ENCODE peak calls at places on chromosomes 4 and X, in seven cellular contexts. D, I, E, V, P, N and U are unnamed samples. For H3K4me1, the result is how much of the 10 kb centered on the place peaks cover.

GRCh38 chrX:139739138-139739537 is 31.2 kb upstream of the MCF2 start:
- DNase-seq in D (no peak), I (no peak), E (no peak), V (no peak), P (peak), N (no peak), U (peak)

GRCh38 chrX:44344194-44344593 is 722 bp upstream of the EFHC2 start:
- DNase-seq in D (peak), I (peak), E (peak), V (peak), P (no peak), N (peak), U (peak)

GRCh38 chr4:169115897-169116254 is 105.8 kb upstream of the CBR4 start:
- DNase-seq in D (no peak), I (no peak), E (peak), V (no peak), P (peak), N (peak), U (no peak)

GRCh38 chrX:54043696-54044125 is 562 bp downstream of the PHF8 start:
- DNase-seq in D (no peak), I (peak), E (peak), V (peak), P (peak), N (no peak), U (no peak)

GRCh38 chr4:140052050-140052449 is 101.9 kb downstream of the MAML3 start:
- DNase-seq in D (no peak), I (peak), E (peak), V (no peak), P (peak), N (peak), U (peak)

GRCh38 chr4:172202480-172203076 is 389.4 kb downstream of the GALNTL6 start:
- DNase-seq in D (no peak), I (no peak), E (no peak), V (no peak), P (peak), N (no peak), U (no peak)

GRCh38 chr4:164138521-164138920 is 615.4 kb upstream of the SMIM31 start:
- DNase-seq in D (no peak), I (no peak), E (no peak), V (no peak), P (no peak), N (no peak), U (no peak)

GRCh38 chrX:1401611-1402430 is 9.9 kb upstream of the SLC25A6 start:
- DNase-seq in D (no peak), I (no peak), E (no peak), V (peak), P (no peak), N (peak), U (no peak)

GRCh38 chrX:44767308-44767707 is 76.5 kb upstream of the DUSP21 start:
- DNase-seq in D (no peak), I (no peak), E (no peak), V (no peak), P (no peak), N (no peak), U (no peak)

GRCh38 chr4:39587881-39588280 is 50.8 kb downstream of the SMIM14 start:
- DNase-seq in D (no peak), I (no peak), E (no peak), V (no peak), P (peak), N (no peak), U (no peak)

GRCh38 chrX:69388526-69388925 is 115.6 kb upstream of the NALF2 start:
- DNase-seq in D (no peak), I (peak), E (peak), V (no peak), P (no peak), N (no peak), U (no peak)

GRCh38 chr4:86822136-86822535 is 27.0 kb downstream of the SLC10A6 start:
- DNase-seq in D (no peak), I (no peak), E (no peak), V (no peak), P (no peak), N (no peak), U (no peak)

GRCh38 chr4:52588097-52588496 is 71.0 kb downstream of the USP46 start:
- DNase-seq in D (no peak), I (peak), E (peak), V (no peak), P (peak), N (no peak), U (no peak)

GRCh38 chrX:117835034-117835433 is 281.6 kb downstream of the KLHL13 start:
- DNase-seq in D (no peak), I (no peak), E (no peak), V (no peak), P (no peak), N (no peak), U (no peak)

GRCh38 chr4:172900880-172901279 is 267.7 kb upstream of the GALNT7 start:
- DNase-seq in D (no peak), I (no peak), E (no peak), V (no peak), P (no peak), N (no peak), U (no peak)

GRCh38 chrX:124212622-124213021 is 119.8 kb upstream of the TEX13D start:
- DNase-seq in D (peak), I (no peak), E (no peak), V (no peak), P (no peak), N (no peak), U (peak)

GRCh38 chr4:177229331-177229730 is 80.3 kb upstream of the NEIL3 start:
- DNase-seq in D (no peak), I (no peak), E (no peak), V (no peak), P (peak), N (no peak), U (no peak)

GRCh38 chrX:15739886-15740285 is 1.8 kb downstream of the CA5B start:
- DNase-seq in D (no peak), I (no peak), E (no peak), V (no peak), P (no peak), N (no peak), U (no peak)

GRCh38 chr4:128338634-128339355 is 51.2 kb upstream of the PGRMC2 start:
- DNase-seq in D (no peak), I (no peak), E (no peak), V (no peak), P (peak), N (no peak), U (no peak)

GRCh38 chr4:124943938-124944337 is 231.4 kb upstream of the ANKRD50 start:
- DNase-seq in D (no peak), I (no peak), E (no peak), V (no peak), P (no peak), N (no peak), U (no peak)

GRCh38 chr4:137124278-137124932 is 407.9 kb downstream of the PCDH18 start:
- DNase-seq in D (no peak), I (no peak), E (peak), V (no peak), P (peak), N (no peak), U (no peak)

GRCh38 chrX:44019911-44020310 is 46.7 kb upstream of the NDP start:
- DNase-seq in D (no peak), I (no peak), E (no peak), V (no peak), P (no peak), N (no peak), U (no peak)

GRCh38 chrX:136725446-136726104 is 55.2 kb downstream of the ARHGEF6 start:
- DNase-seq in D (no peak), I (peak), E (peak), V (no peak), P (peak), N (no peak), U (no peak)

GRCh38 chr4:77852892-77853495 is 9.6 kb upstream of the MRPL1 start:
- DNase-seq in D (peak), I (no peak), E (peak), V (no peak), P (no peak), N (no peak), U (peak)

GRCh38 chrX:20315140-20315539 is 48.4 kb upstream of the RPS6KA3 start:
- DNase-seq in D (no peak), I (no peak), E (no peak), V (no peak), P (no peak), N (no peak), U (no peak)

GRCh38 chr4:169440446-169440845 is 169.7 kb upstream of the SH3RF1 start:
- DNase-seq in D (no peak), I (peak), E (peak), V (no peak), P (no peak), N (no peak), U (no peak)

GRCh38 chr4:60039908-60040307 is 1160.2 kb upstream of the ADGRL3 start:
- DNase-seq in D (no peak), I (no peak), E (no peak), V (no peak), P (no peak), N (no peak), U (no peak)

DNA sequence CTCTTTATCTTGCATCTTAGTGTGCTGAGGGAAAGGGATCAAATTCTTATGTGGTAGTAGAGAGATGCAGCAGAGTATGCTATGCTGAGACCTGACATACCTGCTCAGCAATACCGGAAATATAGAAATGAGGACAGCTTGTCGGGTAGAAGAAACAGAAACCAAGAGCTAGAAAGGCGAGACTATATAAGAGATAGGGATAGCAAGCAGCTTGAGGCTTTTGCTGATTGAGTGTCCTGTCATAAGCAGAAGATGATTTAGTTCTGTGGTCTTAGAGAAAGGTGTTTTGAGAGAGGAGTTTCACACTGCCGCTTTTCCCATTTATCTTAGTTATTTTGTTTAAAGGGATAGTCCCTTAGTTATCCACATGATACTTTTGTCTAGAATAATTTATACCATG is 31.7 kb downstream of the USP9X start:
- DNase-seq in D (peak), I (no peak), E (no peak), V (no peak), P (no peak), N (no peak), U (no peak)
- H3K4me1 ChIP-seq in D (under half), I (under half), E (under half), V (half or more), P (under half), N (under half), U (under half)

GRCh38 chr4:153481474-153481873 is 15.3 kb downstream of the TMEM131L start:
- DNase-seq in D (no peak), I (no peak), E (no peak), V (no peak), P (no peak), N (no peak), U (no peak)

GRCh38 chr4:153480704-153481103 is 14.5 kb downstream of the TMEM131L start:
- DNase-seq in D (no peak), I (no peak), E (no peak), V (no peak), P (no peak), N (no peak), U (no peak)

GRCh38 chr4:153479118-153479517 is 13.0 kb downstream of the TMEM131L start:
- DNase-seq in D (no peak), I (no peak), E (no peak), V (no peak), P (no peak), N (no peak), U (no peak)

GRCh38 chr4:153474251-153474650 is 8.1 kb downstream of the TMEM131L start:
- DNase-seq in D (no peak), I (no peak), E (no peak), V (no peak), P (no peak), N (no peak), U (no peak)

GRCh38 chr4:153476829-153477574 is 10.8 kb downstream of the TMEM131L start:
- DNase-seq in D (no peak), I (no peak), E (no peak), V (no peak), P (no peak), N (no peak), U (no peak)
- H3K4me1 ChIP-seq in D (half or more), I (under half), E (under half), V (half or more), P (under half), N (under half), U (half or more)

GRCh38 chr4:38132140-38132673 is 172.0 kb downstream of the PTTG2 start:
- DNase-seq in D (peak), I (peak), E (peak), V (no peak), P (peak), N (no peak), U (peak)
- H3K4me1 ChIP-seq in D (under half), I (under half), E (under half), V (half or more), P (under half), N (under half), U (half or more)

DNA sequence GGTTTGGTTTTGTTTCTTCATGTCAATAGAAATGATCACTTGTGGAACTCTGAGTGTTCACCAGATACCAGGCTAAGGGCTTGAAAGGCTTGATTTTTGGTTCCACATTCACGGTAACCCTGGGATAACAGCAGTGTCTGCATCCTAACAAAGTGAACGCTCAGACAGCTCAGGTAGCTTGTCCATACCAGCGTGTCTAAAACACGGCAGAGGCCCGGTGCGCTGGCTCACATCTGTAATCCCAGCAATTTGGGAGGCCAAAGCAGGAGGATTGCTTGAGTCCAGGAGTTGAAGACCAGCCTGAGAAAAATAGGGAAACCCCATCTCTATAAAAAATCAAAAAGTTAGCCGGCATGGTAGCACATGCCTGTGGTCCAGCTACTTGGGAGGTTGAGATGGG is 49.0 kb downstream of the HTRA3 start:
- DNase-seq in D (no peak), I (no peak), E (no peak), V (peak), P (no peak), N (no peak), U (no peak)
- H3K4me1 ChIP-seq in D (under half), I (under half), E (under half), V (under half), P (under half), N (under half), U (under half)

GRCh38 chr4:118967393-118967792 is 78.7 kb downstream of the SYNPO2 start:
- DNase-seq in D (no peak), I (peak), E (no peak), V (no peak), P (peak), N (no peak), U (no peak)

GRCh38 chr4:118968006-118968405 is 79.4 kb downstream of the SYNPO2 start:
- DNase-seq in D (no peak), I (peak), E (peak), V (no peak), P (peak), N (peak), U (no peak)

GRCh38 chr4:118968813-118969212 is 80.2 kb downstream of the SYNPO2 start:
- DNase-seq in D (no peak), I (no peak), E (no peak), V (no peak), P (peak), N (no peak), U (no peak)

GRCh38 chr4:118962540-118962939 is 73.9 kb downstream of the SYNPO2 start:
- DNase-seq in D (no peak), I (no peak), E (no peak), V (no peak), P (no peak), N (no peak), U (no peak)

GRCh38 chr4:118964891-118965411 is 76.3 kb downstream of the SYNPO2 start:
- DNase-seq in D (no peak), I (no peak), E (no peak), V (no peak), P (peak), N (no peak), U (no peak)
- H3K4me1 ChIP-seq in D (under half), I (under half), E (under half), V (under half), P (under half), N (under half), U (under half)

GRCh38 chr4:74665346-74665745 is 129.0 kb downstream of the BTC start:
- DNase-seq in D (no peak), I (no peak), E (no peak), V (no peak), P (peak), N (no peak), U (no peak)
- H3K4me1 ChIP-seq in D (under half), I (under half), E (under half), V (under half), P (under half), N (under half), U (under half)

GRCh38 chrX:40470830-40471429 is 109.8 kb upstream of the ATP6AP2 start:
- DNase-seq in D (no peak), I (no peak), E (no peak), V (no peak), P (no peak), N (no peak), U (no peak)

GRCh38 chrX:40473460-40474204 is 107.1 kb upstream of the ATP6AP2 start:
- DNase-seq in D (no peak), I (no peak), E (no peak), V (no peak), P (no peak), N (no peak), U (no peak)

GRCh38 chrX:40471965-40472648 is 108.7 kb upstream of the ATP6AP2 start:
- DNase-seq in D (peak), I (peak), E (peak), V (no peak), P (peak), N (peak), U (peak)

GRCh38 chrX:40476958-40477357 is 103.8 kb upstream of the ATP6AP2 start:
- DNase-seq in D (no peak), I (no peak), E (no peak), V (no peak), P (no peak), N (no peak), U (no peak)

GRCh38 chrX:40474205-40474626 is 106.6 kb upstream of the ATP6AP2 start:
- DNase-seq in D (no peak), I (no peak), E (peak), V (no peak), P (peak), N (peak), U (no peak)
- H3K4me1 ChIP-seq in D (under half), I (under half), E (under half), V (under half), P (under half), N (under half), U (under half)

GRCh38 chr4:26785766-26786165 is 74.9 kb upstream of the STIM2 start:
- DNase-seq in D (no peak), I (no peak), E (no peak), V (no peak), P (no peak), N (no peak), U (no peak)
- H3K4me1 ChIP-seq in D (under half), I (under half), E (under half), V (under half), P (under half), N (under half), U (under half)

GRCh38 chrX:106935175-106935574 is 15.0 kb downstream of the CLDN2 start:
- DNase-seq in D (no peak), I (no peak), E (no peak), V (no peak), P (no peak), N (no peak), U (no peak)

GRCh38 chrX:106933538-106933961 is 13.3 kb downstream of the CLDN2 start:
- DNase-seq in D (no peak), I (no peak), E (peak), V (no peak), P (no peak), N (no peak), U (no peak)

GRCh38 chrX:106932492-106932923 is 12.3 kb downstream of the CLDN2 start:
- DNase-seq in D (no peak), I (no peak), E (no peak), V (no peak), P (peak), N (no peak), U (no peak)

GRCh38 chrX:106931831-106932491 is 11.8 kb downstream of the CLDN2 start:
- DNase-seq in D (no peak), I (no peak), E (no peak), V (no peak), P (no peak), N (no peak), U (no peak)

DNA sequence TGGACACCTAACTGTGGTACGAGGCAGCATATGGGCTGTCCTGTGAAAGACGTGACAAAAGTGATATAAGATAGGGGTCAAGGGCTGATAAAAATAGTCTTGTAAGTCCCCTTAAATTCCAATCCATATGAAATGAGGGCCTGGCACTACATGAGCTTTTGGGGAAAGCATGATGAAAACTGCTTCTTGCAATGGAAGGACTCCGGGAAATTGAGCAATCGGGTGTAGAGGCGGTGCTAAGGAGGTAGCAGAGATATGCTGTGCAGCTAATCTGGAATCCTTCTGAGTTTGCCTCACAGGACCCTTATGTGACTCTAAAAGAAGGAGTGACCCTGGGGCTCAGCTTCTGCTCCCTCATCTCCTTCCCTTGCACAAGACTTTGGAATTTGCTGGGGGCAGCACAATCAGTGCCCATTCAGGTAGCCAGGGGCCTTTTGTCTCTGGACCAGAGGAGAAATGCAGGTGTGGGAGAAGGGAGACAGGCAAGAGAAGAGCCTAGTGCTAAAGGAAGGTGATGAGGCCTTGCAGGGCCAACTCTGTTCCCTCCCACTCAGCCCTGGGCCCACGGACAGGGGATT is 12.8 kb downstream of the CLDN2 start:
- DNase-seq in D (no peak), I (no peak), E (no peak), V (no peak), P (peak), N (no peak), U (no peak)
- H3K4me1 ChIP-seq in D (under half), I (under half), E (under half), V (under half), P (under half), N (under half), U (under half)

DNA sequence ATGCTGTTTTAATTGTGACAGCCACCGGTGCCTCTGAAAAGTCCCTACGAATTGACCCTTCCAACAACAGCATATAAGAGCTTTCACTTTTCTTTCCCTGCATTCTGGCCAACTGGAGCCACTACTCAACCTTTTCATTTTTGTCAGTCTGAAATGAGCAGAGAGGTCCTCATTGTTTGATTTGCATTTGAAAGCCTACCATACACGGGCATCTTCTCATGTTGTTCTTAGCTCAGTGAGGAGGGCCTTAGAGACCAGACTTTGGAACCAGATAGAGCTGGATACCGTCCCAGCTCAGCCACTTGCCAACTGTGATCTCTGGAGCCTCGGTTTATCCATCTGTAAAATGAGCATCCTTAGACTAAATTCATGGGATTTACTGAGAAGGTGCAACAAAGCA is 16.9 kb upstream of the TMSB4X start:
- DNase-seq in D (no peak), I (no peak), E (no peak), V (no peak), P (no peak), N (no peak), U (no peak)
- H3K4me1 ChIP-seq in D (half or more), I (under half), E (under half), V (half or more), P (under half), N (under half), U (half or more)